ENCODE peak calls at places on chromosomes 5 and 9, in seven cellular contexts. T, N, W, U, E, F and O are unnamed samples.

GRCh38 chr5:66616495-66617222 is 20.5 kb downstream of the MAST4 start:
- DNase-seq in E (no peak), W (no peak), U (no peak), T (no peak), F (no peak), N (no peak), O (no peak)

GRCh38 chr5:42985129-42986037 is 54.7 kb downstream of the ANXA2R start:
- DNase-seq in F (peak; percentile 83), U (peak; percentile 85), E (peak; percentile 80), T (peak; percentile 86), W (no peak), N (peak; percentile 88), O (no peak)

GRCh38 chr9:76835571-76836283 is 70.2 kb downstream of the PRUNE2 start:
- DNase-seq in F (peak; percentile 95), W (no peak), N (peak; percentile 38), E (no peak), T (peak; percentile 94), U (peak; percentile 88), O (peak; percentile 42)

GRCh38 chr9:126406075-126406675 is 79.5 kb downstream of the MVB12B start:
- DNase-seq in U (peak; percentile 81), W (no peak), N (no peak), F (peak; percentile 26), T (peak; percentile 45), E (no peak), O (no peak)

GRCh38 chr5:166499452-166500240 is 1791.8 kb upstream of the WWC1 start:
- DNase-seq in N (no peak), U (no peak), F (peak; percentile 15), E (no peak), W (no peak), T (peak; percentile 25), O (no peak)

GRCh38 chr5:108295588-108296368 is 86.1 kb downstream of the FBXL17 start:
- DNase-seq in T (peak; percentile 35), N (peak; percentile 55), W (no peak), F (peak; percentile 16), E (peak; percentile 56), U (peak; percentile 66), O (no peak)

GRCh38 chr9:125629451-125629850 is 77.6 kb downstream of the MAPKAP1 start:
- DNase-seq in N (no peak), W (no peak), U (no peak), T (no peak), E (no peak), F (no peak), O (no peak)

GRCh38 chr5:1779782-1780620 is 19.6 kb downstream of the MRPL36 start:
- DNase-seq in E (no peak), N (no peak), T (no peak), W (no peak), U (no peak), F (no peak), O (no peak)

GRCh38 chr5:105573575-105573974 is 2011.0 kb upstream of the NUDT12 start:
- DNase-seq in N (no peak), T (no peak), E (no peak), U (no peak), F (no peak), W (no peak), O (no peak)

GRCh38 chr5:113020461-113021273 is 44.1 kb downstream of the DCP2 start:
- DNase-seq in W (peak; percentile 66), N (peak; percentile 93), F (peak; percentile 91), U (peak; percentile 69), T (peak; percentile 92), E (peak; percentile 88), O (no peak)

GRCh38 chr5:141101059-141101458 is 786 bp downstream of the PCDHB3 start:
- DNase-seq in W (no peak), N (no peak), E (no peak), T (no peak), F (no peak), U (no peak), O (no peak)

GRCh38 chr9:78669591-78669990 is 372.7 kb downstream of the PSAT1 start:
- DNase-seq in U (no peak), N (no peak), T (peak; percentile 54), F (peak; percentile 39), W (no peak), E (no peak), O (no peak)

GRCh38 chr9:99034149-99034548 is 70.8 kb upstream of the TGFBR1 start:
- DNase-seq in F (no peak), T (no peak), N (no peak), E (no peak), U (no peak), W (no peak), O (no peak)

GRCh38 chr5:87541033-87541432 is 128.3 kb upstream of the CCNH start:
- DNase-seq in T (peak; percentile 90), W (no peak), N (peak; percentile 90), F (peak; percentile 87), U (peak; percentile 76), E (peak; percentile 63), O (peak; percentile 52)

DNA sequence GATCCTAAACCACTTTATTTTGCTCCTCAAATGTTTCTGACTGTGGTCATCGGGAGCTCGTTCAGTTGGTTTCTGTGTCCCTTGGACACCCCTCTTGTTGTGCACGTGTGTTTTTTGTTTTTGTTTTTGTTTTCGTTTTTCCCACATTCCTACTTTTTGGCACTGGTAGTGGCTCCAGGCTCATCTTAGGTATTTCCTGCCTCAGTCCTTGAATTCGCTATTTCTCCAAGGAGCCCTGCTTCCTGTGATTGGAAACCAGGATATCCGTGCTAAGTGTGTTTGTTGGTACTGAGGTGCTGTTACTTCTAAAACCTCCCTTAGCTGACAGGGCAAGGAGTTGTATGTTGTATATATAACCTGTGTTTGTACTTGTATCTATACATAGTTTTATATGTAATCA is 5.9 kb downstream of the HMCN2 start:
- DNase-seq in F (no peak), T (no peak), N (no peak), E (no peak), U (no peak), W (no peak), O (no peak)
- H3K4me3 ChIP-seq in F (no peak overlapping the region), T (no peak overlapping the region), N (no peak overlapping the region), E (no peak overlapping the region), U (no peak overlapping the region), W (no peak overlapping the region), O (no peak overlapping the region)

GRCh38 chr5:173229381-173229959 is 5.5 kb downstream of the NKX2-5 start:
- DNase-seq in U (no peak), F (no peak), W (no peak), T (no peak), N (no peak), E (no peak), O (no peak)
- H3K27me3 ChIP-seq in U (peaks cover 78% of the 10 kb centered on the region), F (peaks cover 89% of the 10 kb centered on the region), W (peaks cover 35% of the 10 kb centered on the region), T (peaks cover 63% of the 10 kb centered on the region), N (peaks cover 20% of the 10 kb centered on the region), E (peaks cover 31% of the 10 kb centered on the region), O (no peaks in the 10 kb centered on the region)

GRCh38 chr9:749712-750111 is 91.8 kb upstream of the DMRT1 start:
- DNase-seq in N (no peak), F (peak; percentile 39), E (peak; percentile 21), U (no peak), T (peak; percentile 63), W (peak; percentile 30), O (no peak)

GRCh38 chr9:750264-750967 is 91.1 kb upstream of the DMRT1 start:
- DNase-seq in F (no peak), U (no peak), E (no peak), W (no peak), T (no peak), N (no peak), O (no peak)

GRCh38 chr9:752201-752600 is 89.3 kb upstream of the DMRT1 start:
- DNase-seq in N (peak; percentile 82), U (peak; percentile 94), T (peak; percentile 96), W (no peak), F (peak; percentile 95), E (peak; percentile 93), O (no peak)

GRCh38 chr9:752681-753200 is 88.8 kb upstream of the DMRT1 start:
- DNase-seq in F (no peak), E (peak; percentile 28), N (peak; percentile 5), U (peak; percentile 36), W (no peak), T (peak; percentile 34), O (no peak)

GRCh38 chr9:751137-752051 is 90.1 kb upstream of the DMRT1 start:
- DNase-seq in W (no peak), E (peak; percentile 56), F (peak; percentile 39), U (peak; percentile 56), T (peak; percentile 51), N (peak; percentile 65), O (no peak)
- H3K27ac ChIP-seq in W (no peak overlapping the region), E (peak overlapping the region; percentile 92), F (peak overlapping the region; percentile 86), U (peak overlapping the region; percentile 85), T (peak overlapping the region; percentile 85), N (peak overlapping the region; percentile 94), O (no peak overlapping the region)

GRCh38 chr9:2262371-2262770 is 247.2 kb downstream of the SMARCA2 start:
- DNase-seq in E (no peak), T (no peak), U (no peak), F (no peak), N (no peak), W (no peak), O (no peak)

GRCh38 chr9:2261421-2262103 is 246.4 kb downstream of the SMARCA2 start:
- DNase-seq in E (no peak), W (no peak), N (no peak), F (no peak), U (no peak), T (no peak), O (no peak)

GRCh38 chr9:2264081-2264480 is 248.9 kb downstream of the SMARCA2 start:
- DNase-seq in U (no peak), F (no peak), E (no peak), T (no peak), N (no peak), W (no peak), O (no peak)

GRCh38 chr9:2262809-2263510 is 247.8 kb downstream of the SMARCA2 start:
- DNase-seq in N (no peak), U (no peak), W (no peak), E (no peak), T (peak; percentile 17), F (no peak), O (no peak)

GRCh38 chr9:2263665-2264064 is 248.5 kb downstream of the SMARCA2 start:
- DNase-seq in T (no peak), F (no peak), N (no peak), U (no peak), W (no peak), E (no peak), O (no peak)
- H3K4me3 ChIP-seq in T (no peak overlapping the region), F (no peak overlapping the region), N (no peak overlapping the region), U (no peak overlapping the region), W (no peak overlapping the region), E (no peak overlapping the region), O (no peak overlapping the region)